ENCODE peak calls at places on chromosomes 5 and 9, in five cellular contexts. One of them, this sample, is unnamed.

GRCh38 chr9:93133641-93134017 is 422 bp downstream of the NINJ1 start:
- DNase-seq in stimulated activated CD8-positive, alpha-beta memory T cell treated with anti-CD3 and anti-CD28 coated beads, Interleukin-4, amount 100 ng/mL, for 24 hours: no peak
- DNase-seq in iPS-NIHi11: peak; percentile 82
- DNase-seq in activated T-cell treated with anti-CD3 and anti-CD28 coated beads for 1 hour: no peak
- DNase-seq in activated CD4-positive, alpha-beta T cell treated with anti-CD3 and anti-CD28 coated beads for 24 hours: peak; percentile 38
- DNase-seq in this sample: peak; percentile 25

GRCh38 chr5:88881566-88881965 is 1.4 kb downstream of the MEF2C start:
- DNase-seq in stimulated activated CD8-positive, alpha-beta memory T cell treated with anti-CD3 and anti-CD28 coated beads, Interleukin-4, amount 100 ng/mL, for 24 hours: no peak
- DNase-seq in activated CD4-positive, alpha-beta T cell treated with anti-CD3 and anti-CD28 coated beads for 24 hours: no peak
- DNase-seq in iPS-NIHi11: no peak
- DNase-seq in activated T-cell treated with anti-CD3 and anti-CD28 coated beads for 1 hour: no peak
- DNase-seq in this sample: no peak

GRCh38 chr5:141223112-141223783 is at the start of gene PCDHB14:
- DNase-seq in activated CD4-positive, alpha-beta T cell treated with anti-CD3 and anti-CD28 coated beads for 24 hours: no peak
- DNase-seq in iPS-NIHi11: peak; percentile 65
- DNase-seq in activated T-cell treated with anti-CD3 and anti-CD28 coated beads for 1 hour: no peak
- DNase-seq in stimulated activated CD8-positive, alpha-beta memory T cell treated with anti-CD3 and anti-CD28 coated beads, Interleukin-4, amount 100 ng/mL, for 24 hours: no peak
- DNase-seq in this sample: no peak

GRCh38 chr9:97990259-97990658 is 7.1 kb downstream of the ANP32B start:
- DNase-seq in stimulated activated CD8-positive, alpha-beta memory T cell treated with anti-CD3 and anti-CD28 coated beads, Interleukin-4, amount 100 ng/mL, for 24 hours: no peak
- DNase-seq in iPS-NIHi11: peak; percentile 29
- DNase-seq in activated CD4-positive, alpha-beta T cell treated with anti-CD3 and anti-CD28 coated beads for 24 hours: no peak
- DNase-seq in activated T-cell treated with anti-CD3 and anti-CD28 coated beads for 1 hour: no peak
- DNase-seq in this sample: no peak

GRCh38 chr9:83962165-83962564 is 17.9 kb downstream of the HNRNPK start:
- DNase-seq in activated T-cell treated with anti-CD3 and anti-CD28 coated beads for 1 hour: no peak
- DNase-seq in stimulated activated CD8-positive, alpha-beta memory T cell treated with anti-CD3 and anti-CD28 coated beads, Interleukin-4, amount 100 ng/mL, for 24 hours: no peak
- DNase-seq in iPS-NIHi11: no peak
- DNase-seq in activated CD4-positive, alpha-beta T cell treated with anti-CD3 and anti-CD28 coated beads for 24 hours: no peak
- DNase-seq in this sample: no peak

GRCh38 chr5:7271728-7272127 is 124.2 kb upstream of the ADCY2 start:
- DNase-seq in activated T-cell treated with anti-CD3 and anti-CD28 coated beads for 1 hour: no peak
- DNase-seq in activated CD4-positive, alpha-beta T cell treated with anti-CD3 and anti-CD28 coated beads for 24 hours: no peak
- DNase-seq in stimulated activated CD8-positive, alpha-beta memory T cell treated with anti-CD3 and anti-CD28 coated beads, Interleukin-4, amount 100 ng/mL, for 24 hours: no peak
- DNase-seq in iPS-NIHi11: no peak
- DNase-seq in this sample: no peak

GRCh38 chr9:19379697-19380046 is 364 bp downstream of the RPS6 start:
- DNase-seq in activated CD4-positive, alpha-beta T cell treated with anti-CD3 and anti-CD28 coated beads for 24 hours: no peak
- DNase-seq in iPS-NIHi11: peak; percentile 14
- DNase-seq in stimulated activated CD8-positive, alpha-beta memory T cell treated with anti-CD3 and anti-CD28 coated beads, Interleukin-4, amount 100 ng/mL, for 24 hours: peak; percentile 19
- DNase-seq in activated T-cell treated with anti-CD3 and anti-CD28 coated beads for 1 hour: no peak
- DNase-seq in this sample: peak; percentile 18

GRCh38 chr5:104431946-104432345 is 869.4 kb upstream of the NUDT12 start:
- DNase-seq in activated T-cell treated with anti-CD3 and anti-CD28 coated beads for 1 hour: no peak
- DNase-seq in activated CD4-positive, alpha-beta T cell treated with anti-CD3 and anti-CD28 coated beads for 24 hours: no peak
- DNase-seq in iPS-NIHi11: no peak
- DNase-seq in stimulated activated CD8-positive, alpha-beta memory T cell treated with anti-CD3 and anti-CD28 coated beads, Interleukin-4, amount 100 ng/mL, for 24 hours: no peak
- DNase-seq in this sample: no peak

GRCh38 chr9:128713941-128714573 is 9.9 kb downstream of the ZDHHC12 start:
- DNase-seq in stimulated activated CD8-positive, alpha-beta memory T cell treated with anti-CD3 and anti-CD28 coated beads, Interleukin-4, amount 100 ng/mL, for 24 hours: no peak
- DNase-seq in activated T-cell treated with anti-CD3 and anti-CD28 coated beads for 1 hour: no peak
- DNase-seq in iPS-NIHi11: no peak
- DNase-seq in activated CD4-positive, alpha-beta T cell treated with anti-CD3 and anti-CD28 coated beads for 24 hours: no peak
- DNase-seq in this sample: no peak

GRCh38 chr5:143527808-143528207 is 124.3 kb upstream of the NR3C1 start:
- DNase-seq in activated T-cell treated with anti-CD3 and anti-CD28 coated beads for 1 hour: no peak
- DNase-seq in iPS-NIHi11: no peak
- DNase-seq in stimulated activated CD8-positive, alpha-beta memory T cell treated with anti-CD3 and anti-CD28 coated beads, Interleukin-4, amount 100 ng/mL, for 24 hours: no peak
- DNase-seq in activated CD4-positive, alpha-beta T cell treated with anti-CD3 and anti-CD28 coated beads for 24 hours: no peak
- DNase-seq in this sample: no peak

GRCh38 chr9:80842976-80843506 is 846.3 kb downstream of the TLE1 start:
- DNase-seq in activated T-cell treated with anti-CD3 and anti-CD28 coated beads for 1 hour: no peak
- DNase-seq in activated CD4-positive, alpha-beta T cell treated with anti-CD3 and anti-CD28 coated beads for 24 hours: no peak
- DNase-seq in iPS-NIHi11: no peak
- DNase-seq in stimulated activated CD8-positive, alpha-beta memory T cell treated with anti-CD3 and anti-CD28 coated beads, Interleukin-4, amount 100 ng/mL, for 24 hours: no peak
- DNase-seq in this sample: no peak

GRCh38 chr5:172008689-172009141 is 2.3 kb upstream of the FBXW11 start:
- DNase-seq in activated CD4-positive, alpha-beta T cell treated with anti-CD3 and anti-CD28 coated beads for 24 hours: no peak
- DNase-seq in activated T-cell treated with anti-CD3 and anti-CD28 coated beads for 1 hour: no peak
- DNase-seq in stimulated activated CD8-positive, alpha-beta memory T cell treated with anti-CD3 and anti-CD28 coated beads, Interleukin-4, amount 100 ng/mL, for 24 hours: no peak
- DNase-seq in iPS-NIHi11: peak; percentile 44
- DNase-seq in this sample: no peak

GRCh38 chr9:131419029-131419614 is 25.2 kb downstream of the PRRC2B start:
- DNase-seq in activated CD4-positive, alpha-beta T cell treated with anti-CD3 and anti-CD28 coated beads for 24 hours: no peak
- DNase-seq in iPS-NIHi11: no peak
- DNase-seq in activated T-cell treated with anti-CD3 and anti-CD28 coated beads for 1 hour: no peak
- DNase-seq in stimulated activated CD8-positive, alpha-beta memory T cell treated with anti-CD3 and anti-CD28 coated beads, Interleukin-4, amount 100 ng/mL, for 24 hours: no peak
- DNase-seq in this sample: no peak

GRCh38 chr9:89666364-89666763 is 61.6 kb downstream of the GADD45G start:
- DNase-seq in activated CD4-positive, alpha-beta T cell treated with anti-CD3 and anti-CD28 coated beads for 24 hours: no peak
- DNase-seq in stimulated activated CD8-positive, alpha-beta memory T cell treated with anti-CD3 and anti-CD28 coated beads, Interleukin-4, amount 100 ng/mL, for 24 hours: no peak
- DNase-seq in iPS-NIHi11: no peak
- DNase-seq in activated T-cell treated with anti-CD3 and anti-CD28 coated beads for 1 hour: no peak
- DNase-seq in this sample: no peak

GRCh38 chr5:154395407-154396106 is 50.2 kb upstream of the SAP30L start:
- DNase-seq in stimulated activated CD8-positive, alpha-beta memory T cell treated with anti-CD3 and anti-CD28 coated beads, Interleukin-4, amount 100 ng/mL, for 24 hours: no peak
- DNase-seq in activated T-cell treated with anti-CD3 and anti-CD28 coated beads for 1 hour: no peak
- DNase-seq in activated CD4-positive, alpha-beta T cell treated with anti-CD3 and anti-CD28 coated beads for 24 hours: no peak
- DNase-seq in iPS-NIHi11: peak; percentile 60
- DNase-seq in this sample: no peak

GRCh38 chr5:89028579-89029272 is 145.7 kb upstream of the MEF2C start:
- DNase-seq in activated CD4-positive, alpha-beta T cell treated with anti-CD3 and anti-CD28 coated beads for 24 hours: no peak
- DNase-seq in stimulated activated CD8-positive, alpha-beta memory T cell treated with anti-CD3 and anti-CD28 coated beads, Interleukin-4, amount 100 ng/mL, for 24 hours: no peak
- DNase-seq in iPS-NIHi11: no peak
- DNase-seq in activated T-cell treated with anti-CD3 and anti-CD28 coated beads for 1 hour: no peak
- DNase-seq in this sample: no peak

GRCh38 chr5:144028058-144028457 is 142.4 kb downstream of the YIPF5 start:
- DNase-seq in stimulated activated CD8-positive, alpha-beta memory T cell treated with anti-CD3 and anti-CD28 coated beads, Interleukin-4, amount 100 ng/mL, for 24 hours: no peak
- DNase-seq in activated T-cell treated with anti-CD3 and anti-CD28 coated beads for 1 hour: no peak
- DNase-seq in activated CD4-positive, alpha-beta T cell treated with anti-CD3 and anti-CD28 coated beads for 24 hours: no peak
- DNase-seq in iPS-NIHi11: no peak
- DNase-seq in this sample: no peak

GRCh38 chr5:176653986-176654385 is 6.7 kb downstream of the TSPAN17 start:
- DNase-seq in stimulated activated CD8-positive, alpha-beta memory T cell treated with anti-CD3 and anti-CD28 coated beads, Interleukin-4, amount 100 ng/mL, for 24 hours: no peak
- DNase-seq in iPS-NIHi11: no peak
- DNase-seq in activated CD4-positive, alpha-beta T cell treated with anti-CD3 and anti-CD28 coated beads for 24 hours: no peak
- DNase-seq in activated T-cell treated with anti-CD3 and anti-CD28 coated beads for 1 hour: no peak
- DNase-seq in this sample: no peak

GRCh38 chr5:78799254-78800017 is 150.9 kb upstream of the LHFPL2 start:
- DNase-seq in iPS-NIHi11: peak; percentile 31
- DNase-seq in activated CD4-positive, alpha-beta T cell treated with anti-CD3 and anti-CD28 coated beads for 24 hours: no peak
- DNase-seq in activated T-cell treated with anti-CD3 and anti-CD28 coated beads for 1 hour: no peak
- DNase-seq in stimulated activated CD8-positive, alpha-beta memory T cell treated with anti-CD3 and anti-CD28 coated beads, Interleukin-4, amount 100 ng/mL, for 24 hours: no peak
- DNase-seq in this sample: no peak

GRCh38 chr9:37916471-37917314 is 12.8 kb upstream of the SLC25A51 start:
- DNase-seq in activated CD4-positive, alpha-beta T cell treated with anti-CD3 and anti-CD28 coated beads for 24 hours: no peak
- DNase-seq in iPS-NIHi11: no peak
- DNase-seq in activated T-cell treated with anti-CD3 and anti-CD28 coated beads for 1 hour: no peak
- DNase-seq in stimulated activated CD8-positive, alpha-beta memory T cell treated with anti-CD3 and anti-CD28 coated beads, Interleukin-4, amount 100 ng/mL, for 24 hours: no peak
- DNase-seq in this sample: no peak

GRCh38 chr5:1419476-1420210 is 25.6 kb downstream of the SLC6A3 start:
- DNase-seq in stimulated activated CD8-positive, alpha-beta memory T cell treated with anti-CD3 and anti-CD28 coated beads, Interleukin-4, amount 100 ng/mL, for 24 hours: no peak
- DNase-seq in activated CD4-positive, alpha-beta T cell treated with anti-CD3 and anti-CD28 coated beads for 24 hours: no peak
- DNase-seq in activated T-cell treated with anti-CD3 and anti-CD28 coated beads for 1 hour: no peak
- DNase-seq in iPS-NIHi11: no peak
- DNase-seq in this sample: no peak

GRCh38 chr9:99607852-99608448 is 213.7 kb upstream of the NR4A3 start:
- DNase-seq in stimulated activated CD8-positive, alpha-beta memory T cell treated with anti-CD3 and anti-CD28 coated beads, Interleukin-4, amount 100 ng/mL, for 24 hours: no peak
- DNase-seq in iPS-NIHi11: no peak
- DNase-seq in activated T-cell treated with anti-CD3 and anti-CD28 coated beads for 1 hour: no peak
- DNase-seq in activated CD4-positive, alpha-beta T cell treated with anti-CD3 and anti-CD28 coated beads for 24 hours: no peak
- DNase-seq in this sample: no peak

GRCh38 chr5:71974165-71974564 is 133.1 kb upstream of the MAP1B start:
- DNase-seq in activated CD4-positive, alpha-beta T cell treated with anti-CD3 and anti-CD28 coated beads for 24 hours: no peak
- DNase-seq in iPS-NIHi11: no peak
- DNase-seq in activated T-cell treated with anti-CD3 and anti-CD28 coated beads for 1 hour: no peak
- DNase-seq in stimulated activated CD8-positive, alpha-beta memory T cell treated with anti-CD3 and anti-CD28 coated beads, Interleukin-4, amount 100 ng/mL, for 24 hours: no peak
- DNase-seq in this sample: no peak

GRCh38 chr5:36398137-36398536 is 96.4 kb upstream of the RANBP3L start:
- DNase-seq in iPS-NIHi11: no peak
- DNase-seq in stimulated activated CD8-positive, alpha-beta memory T cell treated with anti-CD3 and anti-CD28 coated beads, Interleukin-4, amount 100 ng/mL, for 24 hours: no peak
- DNase-seq in activated T-cell treated with anti-CD3 and anti-CD28 coated beads for 1 hour: no peak
- DNase-seq in activated CD4-positive, alpha-beta T cell treated with anti-CD3 and anti-CD28 coated beads for 24 hours: no peak
- DNase-seq in this sample: no peak

GRCh38 chr9:726005-726404 is 115.5 kb upstream of the DMRT1 start:
- DNase-seq in stimulated activated CD8-positive, alpha-beta memory T cell treated with anti-CD3 and anti-CD28 coated beads, Interleukin-4, amount 100 ng/mL, for 24 hours: no peak
- DNase-seq in activated T-cell treated with anti-CD3 and anti-CD28 coated beads for 1 hour: no peak
- DNase-seq in activated CD4-positive, alpha-beta T cell treated with anti-CD3 and anti-CD28 coated beads for 24 hours: no peak
- DNase-seq in iPS-NIHi11: no peak
- DNase-seq in this sample: no peak

GRCh38 chr9:93663877-93664548 is 87.6 kb downstream of the PHF2 start:
- DNase-seq in iPS-NIHi11: no peak
- DNase-seq in stimulated activated CD8-positive, alpha-beta memory T cell treated with anti-CD3 and anti-CD28 coated beads, Interleukin-4, amount 100 ng/mL, for 24 hours: no peak
- DNase-seq in activated CD4-positive, alpha-beta T cell treated with anti-CD3 and anti-CD28 coated beads for 24 hours: no peak
- DNase-seq in activated T-cell treated with anti-CD3 and anti-CD28 coated beads for 1 hour: no peak
- DNase-seq in this sample: no peak

GRCh38 chr5:177491429-177491945 is 5.9 kb downstream of the PDLIM7 start:
- DNase-seq in iPS-NIHi11: peak; percentile 93
- DNase-seq in activated CD4-positive, alpha-beta T cell treated with anti-CD3 and anti-CD28 coated beads for 24 hours: peak; percentile 22
- DNase-seq in activated T-cell treated with anti-CD3 and anti-CD28 coated beads for 1 hour: no peak
- DNase-seq in stimulated activated CD8-positive, alpha-beta memory T cell treated with anti-CD3 and anti-CD28 coated beads, Interleukin-4, amount 100 ng/mL, for 24 hours: no peak
- DNase-seq in this sample: no peak

GRCh38 chr9:37421914-37422288 is 595 bp upstream of the GRHPR start:
- DNase-seq in activated T-cell treated with anti-CD3 and anti-CD28 coated beads for 1 hour: no peak
- DNase-seq in activated CD4-positive, alpha-beta T cell treated with anti-CD3 and anti-CD28 coated beads for 24 hours: peak; percentile 14
- DNase-seq in iPS-NIHi11: peak; percentile 52
- DNase-seq in stimulated activated CD8-positive, alpha-beta memory T cell treated with anti-CD3 and anti-CD28 coated beads, Interleukin-4, amount 100 ng/mL, for 24 hours: no peak
- DNase-seq in this sample: no peak

GRCh38 chr5:157607371-157608161 is 32.0 kb upstream of the ADAM19 start:
- DNase-seq in activated T-cell treated with anti-CD3 and anti-CD28 coated beads for 1 hour: peak; percentile 51
- DNase-seq in stimulated activated CD8-positive, alpha-beta memory T cell treated with anti-CD3 and anti-CD28 coated beads, Interleukin-4, amount 100 ng/mL, for 24 hours: peak; percentile 40
- DNase-seq in iPS-NIHi11: no peak
- DNase-seq in activated CD4-positive, alpha-beta T cell treated with anti-CD3 and anti-CD28 coated beads for 24 hours: peak; percentile 46
- DNase-seq in this sample: peak; percentile 42

GRCh38 chr9:128002959-128003358 is 22.2 kb upstream of the EEIG1 start:
- DNase-seq in iPS-NIHi11: no peak
- DNase-seq in activated T-cell treated with anti-CD3 and anti-CD28 coated beads for 1 hour: no peak
- DNase-seq in stimulated activated CD8-positive, alpha-beta memory T cell treated with anti-CD3 and anti-CD28 coated beads, Interleukin-4, amount 100 ng/mL, for 24 hours: no peak
- DNase-seq in activated CD4-positive, alpha-beta T cell treated with anti-CD3 and anti-CD28 coated beads for 24 hours: no peak
- DNase-seq in this sample: no peak

GRCh38 chr9:129677456-129677855 is 12.0 kb downstream of the PRRX2 start:
- DNase-seq in activated T-cell treated with anti-CD3 and anti-CD28 coated beads for 1 hour: no peak
- DNase-seq in stimulated activated CD8-positive, alpha-beta memory T cell treated with anti-CD3 and anti-CD28 coated beads, Interleukin-4, amount 100 ng/mL, for 24 hours: no peak
- DNase-seq in activated CD4-positive, alpha-beta T cell treated with anti-CD3 and anti-CD28 coated beads for 24 hours: no peak
- DNase-seq in iPS-NIHi11: peak; percentile 64
- DNase-seq in this sample: no peak

GRCh38 chr5:54449923-54450322 is 5.6 kb upstream of the HSPB3 start:
- DNase-seq in activated CD4-positive, alpha-beta T cell treated with anti-CD3 and anti-CD28 coated beads for 24 hours: no peak
- DNase-seq in stimulated activated CD8-positive, alpha-beta memory T cell treated with anti-CD3 and anti-CD28 coated beads, Interleukin-4, amount 100 ng/mL, for 24 hours: no peak
- DNase-seq in iPS-NIHi11: no peak
- DNase-seq in activated T-cell treated with anti-CD3 and anti-CD28 coated beads for 1 hour: no peak
- DNase-seq in this sample: no peak

GRCh38 chr9:112858625-112859147 is 32.0 kb downstream of the SLC46A2 start:
- DNase-seq in activated T-cell treated with anti-CD3 and anti-CD28 coated beads for 1 hour: no peak
- DNase-seq in iPS-NIHi11: no peak
- DNase-seq in stimulated activated CD8-positive, alpha-beta memory T cell treated with anti-CD3 and anti-CD28 coated beads, Interleukin-4, amount 100 ng/mL, for 24 hours: no peak
- DNase-seq in activated CD4-positive, alpha-beta T cell treated with anti-CD3 and anti-CD28 coated beads for 24 hours: no peak
- DNase-seq in this sample: no peak

GRCh38 chr5:125411163-125412050 is 665.0 kb upstream of the ZNF608 start:
- DNase-seq in activated CD4-positive, alpha-beta T cell treated with anti-CD3 and anti-CD28 coated beads for 24 hours: no peak
- DNase-seq in iPS-NIHi11: no peak
- DNase-seq in stimulated activated CD8-positive, alpha-beta memory T cell treated with anti-CD3 and anti-CD28 coated beads, Interleukin-4, amount 100 ng/mL, for 24 hours: no peak
- DNase-seq in activated T-cell treated with anti-CD3 and anti-CD28 coated beads for 1 hour: no peak
- DNase-seq in this sample: no peak